ENCODE peak calls at places on chromosomes 5 and 9, in eight cellular contexts. Y, E, F, D, Z, J, R and I are unnamed samples. For H3K4me1, the result is how much of the 10 kb centered on the place peaks cover.

GRCh38 chr5:157106668-157107461 is 2.0 kb downstream of the HAVCR2 start:
- DNase-seq in F (no peak), J (no peak), D (peak), Z (no peak), R (no peak), E (no peak), Y (peak), I (no peak)

GRCh38 chr5:79108792-79109191 is 2.8 kb upstream of the BHMT start:
- DNase-seq in R (no peak), Y (no peak), D (no peak), F (no peak), J (no peak), E (no peak), Z (no peak), I (no peak)

GRCh38 chr9:91395553-91396470 is 27.8 kb downstream of the NFIL3 start:
- DNase-seq in R (no peak), D (peak), J (no peak), Y (no peak), E (no peak), F (no peak), Z (no peak), I (peak)

GRCh38 chr5:2186472-2187015 is 303.8 kb upstream of the IRX4 start:
- DNase-seq in Z (no peak), Y (no peak), E (no peak), J (no peak), D (no peak), F (no peak), R (no peak), I (no peak)

GRCh38 chr9:2208991-2209390 is 193.8 kb downstream of the SMARCA2 start:
- DNase-seq in F (no peak), D (no peak), R (no peak), E (no peak), J (no peak), Y (no peak), Z (no peak), I (no peak)

GRCh38 chr5:112238473-112238872 is 180.6 kb downstream of the EPB41L4A start:
- DNase-seq in Y (no peak), Z (no peak), R (no peak), J (no peak), F (no peak), E (peak), D (no peak), I (no peak)

GRCh38 chr5:173486826-173487225 is 129.6 kb downstream of the BOD1 start:
- DNase-seq in F (no peak), Y (no peak), D (no peak), E (no peak), Z (no peak), J (no peak), R (no peak), I (no peak)

GRCh38 chr5:137734962-137735530 is 843 bp downstream of the KLHL3 start:
- DNase-seq in J (peak), R (no peak), D (peak), E (peak), F (peak), Z (no peak), Y (peak), I (peak)

GRCh38 chr9:68507098-68507795 is 33.4 kb downstream of the TMEM252 start:
- DNase-seq in R (peak), Y (no peak), J (no peak), Z (peak), E (peak), D (peak), F (no peak), I (no peak)

GRCh38 chr5:149381986-149382338 is 2.9 kb upstream of the IL17B start:
- DNase-seq in Y (peak), E (peak), D (peak), R (peak), Z (peak), J (peak), F (peak), I (no peak)

GRCh38 chr9:133454943-133455673 is 4.7 kb upstream of the CACFD1 start:
- DNase-seq in R (no peak), D (no peak), Y (no peak), E (no peak), J (no peak), Z (no peak), F (no peak), I (no peak)

GRCh38 chr5:61784337-61784736 is 452.3 kb downstream of the ZSWIM6 start:
- DNase-seq in Z (no peak), F (no peak), R (no peak), E (no peak), D (no peak), J (no peak), Y (no peak), I (no peak)

GRCh38 chr5:56183507-56183906 is 49.6 kb downstream of the ANKRD55 start:
- DNase-seq in Z (peak), Y (no peak), F (no peak), E (no peak), R (no peak), D (peak), J (no peak), I (peak)

GRCh38 chr5:150488519-150489357 is 19.2 kb upstream of the NDST1 start:
- DNase-seq in R (no peak), E (no peak), J (peak), F (peak), D (peak), Y (peak), Z (no peak), I (no peak)

GRCh38 chr5:107149243-107149642 is 521.5 kb downstream of the EFNA5 start:
- DNase-seq in R (no peak), E (no peak), Y (no peak), Z (no peak), F (no peak), J (no peak), D (no peak), I (no peak)

GRCh38 chr5:71907589-71908145 is 188.6 kb downstream of the CARTPT start:
- DNase-seq in R (no peak), Y (no peak), E (no peak), Z (no peak), D (no peak), J (no peak), F (no peak), I (no peak)

GRCh38 chr9:125428060-125428481 is 166.4 kb downstream of the GAPVD1 start:
- DNase-seq in J (no peak), R (peak), D (no peak), Z (peak), F (no peak), Y (peak), E (no peak), I (no peak)

GRCh38 chr9:137974746-137975526 is 97.4 kb downstream of the CACNA1B start:
- DNase-seq in F (no peak), E (no peak), Y (no peak), Z (no peak), J (no peak), D (no peak), R (no peak), I (no peak)

GRCh38 chr5:145764325-145764724 is 70.8 kb downstream of the PRELID2 start:
- DNase-seq in E (no peak), D (peak), F (no peak), J (no peak), Z (no peak), R (no peak), Y (no peak), I (no peak)

GRCh38 chr5:150428106-150428876 is 15.6 kb upstream of the CD74 start:
- DNase-seq in R (no peak), D (no peak), J (no peak), Z (no peak), F (peak), E (no peak), Y (peak), I (no peak)

GRCh38 chr5:154627711-154628678 is 127.2 kb upstream of the LARP1 start:
- DNase-seq in D (no peak), E (no peak), J (no peak), Z (no peak), F (no peak), R (no peak), Y (no peak), I (no peak)

GRCh38 chr5:9344751-9345240 is 201.1 kb downstream of the SEMA5A start:
- DNase-seq in E (no peak), D (no peak), R (no peak), J (no peak), Y (no peak), Z (no peak), F (no peak), I (no peak)

GRCh38 chr5:138884554-138884953 is 9.4 kb upstream of the LRRTM2 start:
- DNase-seq in Y (no peak), D (no peak), R (no peak), J (no peak), Z (no peak), E (no peak), F (no peak), I (no peak)

GRCh38 chr5:103804714-103805113 is 242.1 kb upstream of the NUDT12 start:
- DNase-seq in E (no peak), Y (no peak), J (no peak), D (peak), R (no peak), F (no peak), Z (no peak), I (peak)

GRCh38 chr5:169873642-169874041 is 106.7 kb downstream of the INSYN2B start:
- DNase-seq in R (no peak), J (no peak), E (no peak), F (peak), Z (no peak), D (peak), Y (peak), I (no peak)

GRCh38 chr5:68304421-68305052 is 89.0 kb downstream of the PIK3R1 start:
- DNase-seq in R (no peak), Z (no peak), J (no peak), E (no peak), D (no peak), F (no peak), Y (no peak), I (peak)

GRCh38 chr5:32598997-32599549 is 13.7 kb downstream of the SUB1 start:
- DNase-seq in E (no peak), Y (no peak), R (no peak), Z (no peak), D (no peak), F (no peak), J (no peak), I (no peak)

GRCh38 chr9:77014597-77015263 is 4.7 kb upstream of the FOXB2 start:
- DNase-seq in E (peak), Y (no peak), D (no peak), F (no peak), R (no peak), J (no peak), Z (no peak), I (peak)

GRCh38 chr9:101481296-101481695 is 45.7 kb upstream of the ALDOB start:
- DNase-seq in Y (no peak), E (no peak), R (no peak), Z (no peak), D (no peak), J (no peak), F (no peak), I (no peak)

GRCh38 chr9:33719581-33720374 is 75.6 kb upstream of the PRSS3 start:
- DNase-seq in E (peak), Y (no peak), R (peak), J (no peak), Z (no peak), D (no peak), F (no peak), I (no peak)

GRCh38 chr5:82924241-82924989 is 152.8 kb downstream of the TMEM167A start:
- DNase-seq in Z (no peak), R (no peak), Y (no peak), E (no peak), J (no peak), D (no peak), F (no peak), I (no peak)

GRCh38 chr5:149892594-149892993 is 52.0 kb downstream of the PDE6A start:
- DNase-seq in Z (no peak), R (no peak), J (no peak), F (no peak), D (no peak), Y (no peak), E (no peak), I (no peak)

GRCh38 chr9:136326777-136327312 is 494 bp upstream of the GPSM1 start:
- DNase-seq in Z (no peak), F (no peak), Y (no peak), R (peak), D (no peak), J (no peak), E (no peak), I (no peak)

GRCh38 chr9:16386579-16387077 is 483.8 kb downstream of the BNC2 start:
- DNase-seq in F (no peak), R (no peak), E (no peak), J (no peak), Y (no peak), Z (no peak), D (no peak), I (no peak)

GRCh38 chr9:16385590-16386578 is 484.6 kb downstream of the BNC2 start:
- DNase-seq in Y (no peak), F (no peak), Z (no peak), J (no peak), D (peak), E (no peak), R (no peak), I (peak)

GRCh38 chr9:16387382-16387781 is 483.1 kb downstream of the BNC2 start:
- DNase-seq in Z (no peak), R (no peak), Y (no peak), D (peak), E (no peak), F (no peak), J (no peak), I (no peak)

GRCh38 chr9:16384993-16385392 is 485.5 kb downstream of the BNC2 start:
- DNase-seq in D (no peak), Y (no peak), E (no peak), J (no peak), R (no peak), Z (no peak), F (no peak), I (no peak)
- H3K27ac ChIP-seq in D (no peak), Y (no peak), E (no peak), J (no peak), R (peak), Z (no peak), F (no peak), I (no peak)

GRCh38 chr5:140806834-140807775 is at the start of gene PCDHA4:
- DNase-seq in J (no peak), R (peak), D (no peak), Y (no peak), Z (no peak), F (no peak), E (peak), I (no peak)
- TF ChIP-seq CTCF in J (no peak), R (peak), D (no peak), Y (no peak), Z (peak), F (no peak), E (peak), I (peak)

DNA sequence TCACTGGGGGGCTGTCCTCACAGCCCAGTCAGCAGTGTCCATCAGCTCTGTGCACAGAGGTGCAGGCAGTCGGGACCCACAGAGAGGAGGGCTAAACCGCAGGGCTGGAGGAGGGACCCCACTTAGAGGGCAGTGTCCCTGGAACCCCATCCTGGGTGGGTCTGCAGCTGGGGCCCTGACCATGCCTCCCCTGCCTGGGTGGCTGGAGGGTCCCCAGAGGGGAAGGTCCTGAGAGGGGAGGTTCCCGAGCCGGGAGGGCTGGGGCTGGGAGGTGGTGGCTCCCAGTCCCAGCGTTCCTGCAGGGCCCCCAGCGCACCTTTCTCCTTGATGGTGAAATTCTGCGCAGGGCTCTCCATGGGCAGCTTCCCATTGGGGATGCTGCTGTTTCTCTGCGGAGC is 32.7 kb downstream of the EXOC3 start:
- DNase-seq in Z (no peak), R (no peak), D (no peak), F (no peak), E (no peak), J (no peak), Y (peak), I (no peak)
- H3K4me1 ChIP-seq in Z (under half), R (under half), D (under half), F (under half), E (under half), J (under half), Y (under half), I (under half)

GRCh38 chr5:180495991-180496741 is 2.0 kb downstream of the CNOT6 start:
- DNase-seq in E (no peak), J (no peak), R (no peak), F (no peak), Y (no peak), Z (no peak), D (no peak), I (peak)
- H3K27ac ChIP-seq in E (no peak), J (no peak), R (no peak), F (no peak), Y (no peak), Z (peak), D (peak), I (peak)

GRCh38 chr9:86287013-86287412 is 4.7 kb upstream of the ISCA1 start:
- DNase-seq in D (peak), J (no peak), Z (no peak), R (peak), F (peak), E (peak), Y (no peak), I (no peak)
- TF ChIP-seq CTCF in D (peak), J (no peak), Z (peak), R (peak), F (no peak), E (peak), Y (no peak), I (peak)